ENCODE peak calls at places on chromosome 2, in seven cellular contexts. E, T, I, B, W, S and G are unnamed samples.

GRCh38 chr2:237295889-237296480 is 118.0 kb downstream of the COL6A3 start:
- DNase-seq in S (no peak), E (peak), T (no peak), I (no peak), B (no peak), W (no peak), G (no peak)

GRCh38 chr2:57890993-57891688 is 155.5 kb upstream of the VRK2 start:
- DNase-seq in I (no peak), S (no peak), T (peak), W (no peak), B (no peak), E (no peak), G (no peak)

GRCh38 chr2:154425999-154426398 is 272.5 kb upstream of the KCNJ3 start:
- DNase-seq in B (peak), I (no peak), W (no peak), E (no peak), S (no peak), T (no peak), G (no peak)

GRCh38 chr2:96806468-96807126 is 9.5 kb upstream of the CNNM3 start:
- DNase-seq in I (no peak), T (no peak), B (no peak), W (peak), E (peak), S (no peak), G (no peak)

GRCh38 chr2:64263315-64263714 is 119.1 kb upstream of the PELI1 start:
- DNase-seq in T (no peak), W (no peak), I (no peak), S (no peak), E (no peak), B (no peak), G (no peak)

GRCh38 chr2:101036562-101036961 is 34.5 kb downstream of the RPL31 start:
- DNase-seq in T (no peak), I (no peak), W (no peak), S (no peak), E (no peak), B (peak), G (no peak)

GRCh38 chr2:121961761-121962160 is 206.3 kb downstream of the TSN start:
- DNase-seq in I (no peak), S (no peak), B (no peak), W (no peak), T (no peak), E (no peak), G (no peak)

GRCh38 chr2:122216901-122217300 is 461.4 kb downstream of the TSN start:
- DNase-seq in I (no peak), T (no peak), W (no peak), E (no peak), B (no peak), S (no peak), G (no peak)

GRCh38 chr2:230906471-230907230 is 18.4 kb downstream of the GPR55 start:
- DNase-seq in T (no peak), E (peak), W (no peak), B (no peak), I (peak), S (no peak), G (no peak)

GRCh38 chr2:26526589-26526988 is 48.7 kb upstream of the OTOF start:
- DNase-seq in I (peak), E (no peak), W (no peak), T (no peak), B (no peak), S (no peak), G (no peak)

GRCh38 chr2:60530660-60531276 is 22.7 kb downstream of the BCL11A start:
- DNase-seq in B (peak), T (peak), I (no peak), S (no peak), E (peak), W (no peak), G (no peak)

GRCh38 chr2:224819075-224819474 is 102.9 kb upstream of the CCDC195 start:
- DNase-seq in E (no peak), I (no peak), S (no peak), W (no peak), B (no peak), T (no peak), G (no peak)

GRCh38 chr2:162710282-162710891 is 128.2 kb downstream of the KCNH7 start:
- DNase-seq in E (no peak), I (no peak), W (no peak), B (no peak), S (no peak), T (peak), G (no peak)

GRCh38 chr2:143231257-143231650 is 102.0 kb downstream of the ARHGAP15 start:
- DNase-seq in E (no peak), T (no peak), B (no peak), W (no peak), S (no peak), I (no peak), G (no peak)

GRCh38 chr2:207289295-207290018 is 123.7 kb upstream of the KLF7 start:
- DNase-seq in T (no peak), E (no peak), B (no peak), I (no peak), S (no peak), W (no peak), G (no peak)

GRCh38 chr2:163734911-163735691 is 707 bp downstream of the FIGN start:
- DNase-seq in E (no peak), B (peak), T (no peak), W (no peak), S (no peak), I (no peak), G (no peak)

GRCh38 chr2:131127076-131127475 is 21.9 kb downstream of the PLEKHB2 start:
- DNase-seq in I (no peak), T (no peak), B (no peak), E (no peak), W (no peak), S (no peak), G (no peak)

GRCh38 chr2:215652432-215652831 is 216.6 kb upstream of the FN1 start:
- DNase-seq in B (no peak), W (no peak), E (peak), S (no peak), T (no peak), I (no peak), G (no peak)

GRCh38 chr2:219160186-219161017 is at the start of gene NHEJ1:
- DNase-seq in S (peak), I (peak), T (peak), E (peak), B (peak), W (peak), G (peak)

GRCh38 chr2:235979753-235980459 is 188.3 kb downstream of the GBX2 start:
- DNase-seq in S (no peak), B (no peak), E (no peak), I (no peak), T (no peak), W (no peak), G (no peak)

GRCh38 chr2:173523497-173523896 is 168.8 kb downstream of the CDCA7 start:
- DNase-seq in B (no peak), I (no peak), W (no peak), S (no peak), T (no peak), E (no peak), G (no peak)

GRCh38 chr2:143252138-143252907 is 123.1 kb downstream of the ARHGAP15 start:
- DNase-seq in I (no peak), W (no peak), B (no peak), S (no peak), E (no peak), T (no peak), G (no peak)

GRCh38 chr2:73250872-73251846 is 17.1 kb downstream of the CCT7 start:
- DNase-seq in T (no peak), E (no peak), W (no peak), S (no peak), B (no peak), I (no peak), G (no peak)

GRCh38 chr2:108263425-108263824 is 23.7 kb downstream of the SULT1C3 start:
- DNase-seq in W (no peak), T (no peak), B (no peak), I (no peak), S (no peak), E (no peak), G (no peak)

GRCh38 chr2:190303642-190304041 is 16.0 kb downstream of the HIBCH start:
- DNase-seq in B (no peak), E (no peak), W (no peak), T (no peak), I (no peak), S (no peak), G (no peak)

GRCh38 chr2:112254466-112255240 is at the start of gene ZC3H8:
- DNase-seq in B (peak), S (peak), E (peak), T (peak), I (peak), W (peak), G (peak)

GRCh38 chr2:14941151-14941631 is 308.7 kb downstream of the LRATD1 start:
- DNase-seq in B (no peak), E (no peak), W (no peak), I (no peak), S (no peak), T (peak), G (no peak)

GRCh38 chr2:95289251-95289650 is 7.9 kb upstream of the KCNIP3 start:
- DNase-seq in I (no peak), E (no peak), B (no peak), S (no peak), T (no peak), W (no peak), G (no peak)

GRCh38 chr2:237474931-237475703 is 11.9 kb upstream of the MLPH start:
- DNase-seq in E (peak), W (no peak), T (peak), I (peak), B (peak), S (peak), G (peak)

GRCh38 chr2:45568935-45569334 is 42.1 kb downstream of the SRBD1 start:
- DNase-seq in E (no peak), B (no peak), W (no peak), T (no peak), I (no peak), S (no peak), G (no peak)

GRCh38 chr2:134245340-134245984 is 8.4 kb upstream of the MGAT5 start:
- DNase-seq in S (peak), T (peak), B (peak), E (peak), I (peak), W (no peak), G (peak)

GRCh38 chr2:7154666-7155065 is 237.5 kb downstream of the RNF144A start:
- DNase-seq in T (no peak), I (no peak), E (no peak), B (no peak), S (no peak), W (no peak), G (no peak)

GRCh38 chr2:168149431-168149830 is 98.0 kb downstream of the STK39 start:
- DNase-seq in E (no peak), T (no peak), I (no peak), S (no peak), B (no peak), W (no peak), G (no peak)

GRCh38 chr2:230953843-230954242 is 28.8 kb upstream of the GPR55 start:
- DNase-seq in W (no peak), T (no peak), S (no peak), I (no peak), E (no peak), B (no peak), G (no peak)

GRCh38 chr2:96164459-96165184 is 19.4 kb upstream of the DUSP2 start:
- DNase-seq in W (peak), T (peak), E (peak), B (no peak), S (no peak), I (no peak), G (no peak)

DNA sequence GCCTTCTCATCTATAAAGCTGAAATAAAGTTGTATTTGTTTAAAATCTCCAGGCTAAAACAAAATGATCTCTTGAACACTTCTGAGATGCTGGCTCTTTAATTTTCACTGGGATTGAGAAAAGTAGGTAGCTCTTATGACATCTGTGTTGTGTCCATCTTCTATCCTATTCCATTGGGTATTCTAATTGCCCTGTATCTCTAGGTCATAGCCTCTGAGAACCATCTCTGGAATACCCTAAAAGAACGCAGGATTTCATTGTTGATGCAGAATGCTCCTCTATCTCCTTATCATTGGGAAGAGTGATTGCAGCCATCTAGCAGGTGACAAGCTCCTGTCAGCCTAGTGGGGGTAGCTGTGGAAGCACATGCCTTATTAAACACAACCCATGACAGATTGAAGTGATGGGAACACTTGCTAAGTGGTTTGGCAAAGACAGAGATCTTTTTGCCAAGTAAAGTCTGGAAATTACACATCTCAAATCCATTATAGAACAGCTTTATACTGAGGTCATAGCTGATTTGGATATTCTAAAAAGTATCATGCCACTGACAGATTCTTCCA is 178.2 kb downstream of the TDRD15 start:
- DNase-seq in E (no peak), B (no peak), I (no peak), S (no peak), W (no peak), T (no peak), G (no peak)
- TF ChIP-seq EP300 in E (no peak), B (no peak), I (no peak), S (no peak), W (no peak), T (no peak), G (no peak)

GRCh38 chr2:106026271-106027190 is 167.6 kb downstream of the UXS1 start:
- DNase-seq in B (no peak), T (no peak), E (no peak), S (no peak), W (no peak), I (no peak), G (no peak)

GRCh38 chr2:106018141-106018540 is 176.0 kb downstream of the UXS1 start:
- DNase-seq in I (no peak), E (no peak), B (no peak), W (no peak), S (no peak), T (no peak), G (no peak)

GRCh38 chr2:106025796-106026195 is 168.3 kb downstream of the UXS1 start:
- DNase-seq in E (no peak), I (no peak), W (no peak), B (no peak), S (no peak), T (no peak), G (no peak)

GRCh38 chr2:106020032-106020431 is 174.1 kb downstream of the UXS1 start:
- DNase-seq in I (no peak), T (no peak), E (no peak), W (no peak), B (no peak), S (no peak), G (no peak)

GRCh38 chr2:106020821-106021316 is 173.2 kb downstream of the UXS1 start:
- DNase-seq in B (peak), W (no peak), S (no peak), E (no peak), I (no peak), T (no peak), G (no peak)
- TF ChIP-seq EP300 in B (no peak), W (no peak), S (no peak), E (no peak), I (no peak), T (no peak), G (no peak)

DNA sequence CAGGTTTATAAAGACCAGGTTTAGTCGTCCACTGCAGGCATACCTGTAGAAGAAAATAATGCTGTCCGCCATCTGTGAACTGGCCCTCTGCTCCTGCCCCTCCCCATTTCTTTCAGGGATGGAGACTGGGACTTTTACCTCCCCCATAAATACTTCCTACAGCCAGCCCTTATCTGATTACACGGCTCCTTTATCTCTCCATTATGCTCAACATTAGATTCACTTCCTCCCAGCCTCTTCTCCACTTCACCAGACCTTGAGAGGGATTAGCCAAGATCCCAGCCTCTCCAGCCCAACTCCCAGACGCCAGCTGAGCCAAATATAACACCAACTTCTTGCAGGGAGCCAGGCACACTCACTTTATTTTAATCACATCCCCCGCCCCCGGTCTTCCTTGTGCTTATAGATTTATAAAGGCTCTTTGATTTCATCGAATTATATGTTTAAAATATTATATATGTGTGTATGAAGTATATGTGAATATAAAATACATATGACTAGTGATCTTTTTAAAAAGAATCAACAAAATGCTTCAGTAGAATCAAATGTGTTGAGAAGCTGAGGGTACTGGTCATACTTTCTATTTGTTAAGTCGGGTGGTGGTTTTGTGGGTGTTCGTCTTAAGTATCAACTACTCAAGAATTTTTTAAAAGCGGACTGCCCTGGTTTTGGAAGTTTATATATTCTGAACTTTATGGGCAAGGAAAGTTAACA is 81.0 kb downstream of the SPRED2 start:
- DNase-seq in T (no peak), E (no peak), S (no peak), B (no peak), I (no peak), W (no peak), G (no peak)
- TF ChIP-seq EP300 in T (no peak), E (no peak), S (no peak), B (no peak), I (no peak), W (no peak), G (no peak)

GRCh38 chr2:200888719-200889625 is at the start of the genes NIF3L1 and PPIL3:
- DNase-seq in S (peak), I (peak), B (peak), T (peak), W (peak), E (peak), G (peak)
- TF ChIP-seq EP300 in S (no peak), I (no peak), B (peak), T (no peak), W (peak), E (peak), G (no peak)

GRCh38 chr2:157785866-157786662 is 90.1 kb downstream of the ACVR1 start:
- DNase-seq in T (no peak), B (no peak), S (no peak), I (no peak), E (no peak), W (no peak), G (no peak)
- TF ChIP-seq EP300 in T (no peak), B (no peak), S (no peak), I (no peak), E (no peak), W (no peak), G (no peak)

GRCh38 chr2:233331536-233331935 is 22.8 kb upstream of the DGKD start:
- DNase-seq in E (peak), W (peak), T (peak), B (no peak), I (peak), S (no peak), G (no peak)
- TF ChIP-seq EP300 in E (peak), W (peak), T (no peak), B (no peak), I (no peak), S (no peak), G (no peak)

GRCh38 chr2:186576614-186577013 is 13.2 kb upstream of the ITGAV start:
- DNase-seq in T (no peak), I (no peak), E (no peak), S (no peak), B (no peak), W (no peak), G (no peak)
- TF ChIP-seq EP300 in T (no peak), I (no peak), E (peak), S (no peak), B (no peak), W (no peak), G (no peak)

DNA sequence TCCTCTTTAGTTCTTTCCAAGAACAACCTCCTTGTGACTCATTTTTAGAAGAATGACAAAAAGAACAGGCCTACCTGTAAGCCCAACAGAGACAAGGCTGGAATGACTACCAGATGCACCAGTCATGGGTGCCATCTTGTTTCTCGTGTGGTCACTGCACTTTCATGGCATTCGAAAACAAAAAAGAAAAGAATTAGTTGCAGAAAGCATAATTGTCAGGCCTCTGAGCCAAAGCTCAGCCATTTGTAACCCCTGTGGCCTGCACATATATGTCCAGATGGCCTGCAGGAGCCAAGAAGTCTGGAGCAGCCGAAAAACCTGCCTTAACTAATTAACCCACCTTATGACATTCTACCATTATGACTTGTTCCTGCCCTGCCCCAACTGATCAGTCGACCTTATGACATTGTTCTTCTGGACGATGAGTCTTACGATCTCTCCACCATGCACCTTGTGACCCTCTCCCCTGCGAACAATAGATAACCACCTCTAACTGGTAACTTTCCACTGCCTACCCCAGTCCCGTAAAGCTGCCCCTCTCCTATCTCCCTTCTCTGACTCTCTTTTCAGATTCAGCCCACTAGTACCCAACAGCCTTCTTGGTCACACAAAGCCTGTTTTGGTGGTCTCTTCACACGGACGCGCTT is 13.9 kb upstream of the BUB1 start:
- DNase-seq in S (no peak), E (no peak), W (no peak), I (no peak), T (no peak), B (no peak), G (no peak)
- TF ChIP-seq EP300 in S (no peak), E (no peak), W (no peak), I (no peak), T (no peak), B (no peak), G (no peak)

GRCh38 chr2:148645135-148645924 is 779 bp downstream of the EPC2 start:
- DNase-seq in E (peak), S (peak), I (peak), T (peak), W (peak), B (peak), G (peak)
- TF ChIP-seq EP300 in E (no peak), S (no peak), I (no peak), T (no peak), W (no peak), B (no peak), G (no peak)

DNA sequence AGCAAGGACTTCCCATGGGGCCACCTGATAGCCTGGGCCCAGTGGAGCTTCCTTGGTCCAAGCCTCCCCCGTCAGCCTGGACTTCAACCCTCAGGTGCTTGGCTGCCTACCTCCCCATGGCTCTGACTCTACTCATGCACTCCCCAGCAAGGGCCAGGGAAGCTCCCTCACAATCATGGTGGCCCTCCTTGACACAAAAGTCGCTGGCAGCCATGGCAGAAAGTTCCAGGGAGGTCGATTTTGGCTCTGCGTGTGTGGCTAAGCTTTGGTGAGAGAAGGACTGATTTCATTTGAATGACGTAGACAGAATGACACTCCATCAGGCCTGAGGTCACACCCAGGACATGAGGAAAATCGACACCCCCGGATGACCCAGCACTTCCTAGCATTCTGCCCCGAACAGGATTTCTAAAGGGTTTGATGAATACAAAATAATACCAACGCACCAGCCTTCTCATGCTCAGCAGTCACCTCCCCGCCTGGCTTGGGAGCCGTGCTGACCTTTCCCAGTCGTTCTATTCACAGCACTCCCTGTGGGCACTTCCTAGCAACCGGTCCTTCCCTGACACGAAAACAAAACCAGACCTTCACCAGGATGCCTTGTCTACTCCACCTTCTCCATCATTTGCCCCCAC is 52.7 kb downstream of the LBH start:
- DNase-seq in S (no peak), T (no peak), E (no peak), B (no peak), I (no peak), W (no peak), G (no peak)
- TF ChIP-seq EP300 in S (no peak), T (no peak), E (no peak), B (no peak), I (no peak), W (no peak), G (no peak)